ENCODE peak calls at places on chromosomes 5 and 9, in six cellular contexts. A, Q, R, T, J and E are unnamed samples.

GRCh38 chr5:139458580-139459407 is 3.7 kb downstream of the ECSCR start:
- DNase-seq in Q (no peak), J (peak), T (no peak), A (peak), R (no peak), E (peak)

GRCh38 chr9:131262327-131263032 is 13.8 kb downstream of the FAM78A start:
- DNase-seq in J (no peak), T (no peak), R (no peak), A (no peak), Q (no peak), E (no peak)

GRCh38 chr5:89043676-89044075 is 160.7 kb upstream of the MEF2C start:
- DNase-seq in A (no peak), T (no peak), J (no peak), Q (no peak), R (no peak), E (no peak)

GRCh38 chr5:63837437-63837836 is 124.8 kb downstream of the HTR1A start:
- DNase-seq in A (no peak), Q (no peak), T (no peak), R (no peak), J (no peak), E (no peak)

GRCh38 chr9:129008469-129008965 is 19.6 kb downstream of the SH3GLB2 start:
- DNase-seq in A (no peak), R (no peak), J (no peak), Q (peak), T (no peak), E (peak)

GRCh38 chr5:124463840-124464239 is 282.6 kb downstream of the ZNF608 start:
- DNase-seq in Q (no peak), R (no peak), A (no peak), T (no peak), J (no peak), E (no peak)

GRCh38 chr9:98254236-98255063 is 999 bp downstream of the TBC1D2 start:
- DNase-seq in Q (no peak), R (no peak), J (no peak), A (no peak), T (no peak), E (no peak)

GRCh38 chr5:12910611-12911010 is 1006.4 kb upstream of the CTNND2 start:
- DNase-seq in J (no peak), Q (no peak), R (no peak), T (no peak), A (no peak), E (no peak)

GRCh38 chr5:19866088-19866446 is 121.9 kb downstream of the CDH18 start:
- DNase-seq in T (no peak), Q (no peak), R (no peak), A (no peak), J (no peak), E (no peak)

DNA sequence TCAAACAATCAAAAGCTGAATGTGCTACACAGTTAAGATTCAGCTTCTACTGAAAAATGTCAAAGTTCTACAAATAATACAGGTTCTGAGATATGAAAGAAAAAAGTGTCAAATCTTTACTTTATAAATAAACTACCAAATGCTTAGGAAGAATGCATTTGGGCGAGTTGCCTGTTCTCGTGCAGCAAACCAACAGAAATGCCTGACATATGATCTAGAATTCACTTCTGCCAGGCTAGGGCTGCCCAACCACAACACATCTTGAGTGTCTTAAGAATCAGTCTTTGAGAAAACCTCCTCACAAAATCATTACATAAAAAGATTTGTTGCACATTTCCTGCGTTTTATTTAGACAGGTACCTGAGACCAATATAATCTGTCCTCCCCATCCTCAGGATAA is 42.2 kb downstream of the ANKH start:
- DNase-seq in J (no peak), R (no peak), T (no peak), A (no peak), Q (no peak), E (no peak)
- H3K4me3 ChIP-seq in J (no peak), R (no peak), T (no peak), A (no peak), Q (no peak), E (no peak)

GRCh38 chr5:7396169-7397004 is 449 bp downstream of the ADCY2 start:
- DNase-seq in Q (no peak), T (no peak), J (peak), R (no peak), A (no peak), E (peak)

GRCh38 chr5:7394889-7395431 is 978 bp upstream of the ADCY2 start:
- DNase-seq in A (no peak), Q (no peak), T (peak), J (no peak), R (no peak), E (no peak)

GRCh38 chr5:7395432-7396168 is at the start of gene ADCY2:
- DNase-seq in T (peak), A (no peak), Q (no peak), R (no peak), J (no peak), E (no peak)

GRCh38 chr5:7392401-7393024 is 3.4 kb upstream of the ADCY2 start:
- DNase-seq in J (peak), A (no peak), Q (no peak), T (no peak), R (no peak), E (no peak)

GRCh38 chr5:7393921-7394799 is 1.8 kb upstream of the ADCY2 start:
- DNase-seq in Q (no peak), J (no peak), T (peak), A (no peak), R (no peak), E (no peak)
- H3K27ac ChIP-seq in Q (no peak), J (no peak), T (peak), A (no peak), R (no peak), E (no peak)

DNA sequence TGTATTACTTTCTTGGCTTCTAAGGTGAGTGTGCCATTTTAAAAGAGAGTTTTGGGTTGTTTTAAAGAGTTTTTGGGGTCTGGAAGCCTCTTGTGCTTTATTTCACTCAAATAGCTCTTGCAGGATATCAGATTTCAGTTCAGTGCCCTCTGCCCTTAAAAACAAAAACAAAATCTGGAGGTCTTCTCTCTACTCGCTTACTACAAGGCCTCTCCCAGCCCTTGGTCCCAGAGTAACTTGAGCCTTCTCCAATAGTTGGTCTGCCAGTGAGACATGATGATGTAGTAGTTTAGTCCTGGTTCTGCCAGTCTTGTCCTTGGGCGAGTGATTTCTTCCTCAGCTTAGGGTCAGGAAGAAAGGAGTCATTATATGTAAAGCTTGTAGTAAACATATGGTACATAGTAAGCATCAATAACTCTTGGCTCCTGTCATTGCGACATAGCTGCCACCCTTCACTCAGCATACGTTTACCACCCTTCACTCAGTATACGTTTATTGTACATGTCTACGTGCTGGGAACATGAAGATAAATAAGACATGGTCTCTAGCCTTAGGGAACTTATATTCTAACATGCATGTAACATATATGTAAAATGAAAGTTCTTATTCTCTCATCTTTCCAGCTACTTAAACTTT is 147.6 kb downstream of the MAN2A1 start:
- DNase-seq in R (no peak), T (no peak), J (no peak), Q (no peak), A (no peak), E (no peak)
- H3K4me3 ChIP-seq in R (no peak), T (no peak), J (no peak), Q (no peak), A (no peak), E (no peak)

DNA sequence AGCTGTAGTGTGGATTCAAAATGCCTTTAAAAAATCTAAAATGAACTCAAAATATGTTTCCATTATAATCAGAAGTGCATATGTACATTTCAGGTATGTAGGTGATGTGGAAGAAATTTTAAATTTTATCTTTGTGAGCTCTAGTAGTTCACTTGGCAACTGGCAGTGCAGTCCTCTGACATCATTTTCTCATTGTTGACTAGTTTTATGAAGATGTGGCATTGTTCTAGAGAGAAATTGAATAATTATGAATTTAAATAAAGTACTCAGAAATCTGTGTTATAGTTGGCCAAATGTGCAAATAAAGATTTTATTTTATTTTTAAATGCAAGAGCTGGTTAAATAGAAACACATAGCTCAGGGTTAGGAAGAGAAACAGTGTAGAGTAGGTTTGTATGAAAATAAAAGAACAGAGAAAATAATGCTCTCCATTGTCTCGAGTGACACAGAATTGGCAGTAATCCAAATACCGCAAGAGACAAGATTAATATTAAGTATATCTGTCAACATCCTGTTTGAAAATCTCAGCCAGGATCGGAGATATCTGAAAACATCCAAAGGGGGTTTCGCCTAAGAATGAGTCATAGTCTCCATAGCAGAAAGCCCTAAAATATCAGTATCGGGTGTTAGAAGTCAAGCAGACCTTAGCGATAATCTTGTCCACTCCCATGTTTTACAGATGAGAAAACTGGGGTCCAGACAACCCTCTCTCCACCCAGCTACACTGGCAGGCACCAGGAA is 189.4 kb downstream of the CCDC192 start:
- DNase-seq in R (peak), Q (no peak), J (peak), T (no peak), A (no peak), E (no peak)
- H3K27ac ChIP-seq in R (no peak), Q (no peak), J (no peak), T (no peak), A (no peak), E (no peak)

GRCh38 chr9:7123743-7124142 is 366.0 kb downstream of the KDM4C start:
- DNase-seq in R (peak), Q (no peak), J (no peak), A (no peak), T (no peak), E (no peak)
- H3K4me3 ChIP-seq in R (no peak), Q (no peak), J (no peak), A (no peak), T (no peak), E (no peak)